ENCODE peak calls at places on chromosomes 5 and 9, in eight cellular contexts. I, K, R, B, E, P, W and Q are unnamed samples.

GRCh38 chr5:134458234-134458633 is 46.6 kb upstream of the CDKN2AIPNL start:
- DNase-seq in I (peak; percentile 88), K (no peak), R (no peak), B (no peak), E (peak; percentile 55), P (no peak), W (no peak), Q (peak; percentile 85)

GRCh38 chr9:33742519-33742918 is 52.8 kb upstream of the PRSS3 start:
- DNase-seq in I (no peak), K (no peak), R (no peak), B (no peak), E (no peak), P (peak; percentile 14), W (peak; percentile 71), Q (no peak)

GRCh38 chr5:141714542-141715303 is 32.7 kb upstream of the ARAP3 start:
- DNase-seq in I (no peak), K (no peak), R (no peak), B (no peak), E (no peak), P (peak; percentile 12), W (no peak), Q (peak; percentile 21)

GRCh38 chr5:136147632-136148031 is 15.0 kb downstream of the SMAD5 start:
- DNase-seq in I (no peak), K (no peak), R (no peak), B (no peak), E (no peak), P (no peak), W (no peak), Q (no peak)

GRCh38 chr9:133718533-133719315 is 19.4 kb downstream of the SARDH start:
- DNase-seq in I (no peak), K (no peak), R (no peak), B (no peak), E (no peak), P (no peak), W (no peak), Q (no peak)

GRCh38 chr5:107948377-107948776 is 277.6 kb upstream of the EFNA5 start:
- DNase-seq in I (no peak), K (peak; percentile 16), R (no peak), B (no peak), E (no peak), P (no peak), W (no peak), Q (no peak)

GRCh38 chr5:145976431-145977155 is 40.2 kb downstream of the SH3RF2 start:
- DNase-seq in I (no peak), K (no peak), R (no peak), B (no peak), E (peak; percentile 65), P (no peak), W (no peak), Q (no peak)

GRCh38 chr5:55324815-55325418 is 17.1 kb downstream of the MTREX start:
- DNase-seq in I (no peak), K (peak; percentile 1), R (no peak), B (no peak), E (peak; percentile 73), P (peak; percentile 70), W (peak; percentile 32), Q (peak; percentile 69)

GRCh38 chr9:27528886-27529315 is 713 bp downstream of the MOB3B start:
- DNase-seq in I (peak; percentile 77), K (no peak), R (peak; percentile 50), B (peak; percentile 5), E (peak; percentile 11), P (no peak), W (no peak), Q (peak; percentile 38)

GRCh38 chr5:57221049-57221568 is 47.2 kb downstream of the GPBP1 start:
- DNase-seq in I (no peak), K (peak; percentile 10), R (peak; percentile 52), B (no peak), E (peak; percentile 80), P (peak; percentile 76), W (peak; percentile 35), Q (peak; percentile 60)

GRCh38 chr9:98502976-98503325 is 205.8 kb downstream of the GABBR2 start:
- DNase-seq in I (no peak), K (no peak), R (no peak), B (no peak), E (peak; percentile 67), P (no peak), W (no peak), Q (peak; percentile 83)

GRCh38 chr9:36632892-36633291 is 60.2 kb downstream of the MELK start:
- DNase-seq in I (no peak), K (no peak), R (no peak), B (no peak), E (peak; percentile 67), P (peak; percentile 12), W (peak; percentile 7), Q (peak; percentile 60)

GRCh38 chr5:53037141-53037859 is 48.1 kb downstream of the ITGA2 start:
- DNase-seq in I (no peak), K (no peak), R (no peak), B (no peak), E (peak; percentile 83), P (peak; percentile 68), W (peak; percentile 38), Q (peak; percentile 93)

GRCh38 chr9:93656426-93657222 is 80.2 kb downstream of the PHF2 start:
- DNase-seq in I (peak; percentile 22), K (no peak), R (no peak), B (no peak), E (no peak), P (no peak), W (no peak), Q (no peak)

GRCh38 chr5:93637697-93638096 is 54.7 kb downstream of the NR2F1 start:
- DNase-seq in I (no peak), K (no peak), R (no peak), B (no peak), E (no peak), P (no peak), W (no peak), Q (no peak)

GRCh38 chr5:35066260-35066795 is 18.6 kb upstream of the AGXT2 start:
- DNase-seq in I (peak; percentile 44), K (no peak), R (no peak), B (no peak), E (no peak), P (no peak), W (no peak), Q (no peak)